ENCODE peak calls at places on chromosomes 4 and X, in eight cellular contexts. M is GM12864; U is foreskin keratinocyte; O is tibial artery; H is fibroblast of mammary gland; I is AG10803; Z is progenitor cell of endocrine pancreas; E is CD8-positive, alpha-beta T cell. W is an unnamed sample.

GRCh38 chr4:174869334-174869733 is 40.3 kb upstream of the GLRA3 start:
- DNase-seq in Z (no peak), H (peak), E (no peak), I (no peak), M (no peak), O (no peak), U (no peak), W (no peak)

GRCh38 chr4:24078347-24078962 is 188.6 kb upstream of the PPARGC1A start:
- DNase-seq in U (no peak), H (no peak), Z (no peak), E (no peak), O (no peak), I (no peak), M (no peak), W (no peak)

GRCh38 chr4:126850286-126850685 is 782.5 kb upstream of the INTU start:
- DNase-seq in M (no peak), I (peak), Z (no peak), E (no peak), U (peak), H (peak), O (no peak), W (no peak)

GRCh38 chr4:112938461-112939058 is 110.9 kb upstream of the ANK2 start:
- DNase-seq in H (peak), U (peak), O (no peak), Z (no peak), I (peak), E (no peak), M (peak), W (peak)

GRCh38 chr4:7772708-7773385 is 166.8 kb downstream of the AFAP1 start:
- DNase-seq in Z (no peak), I (peak), O (peak), U (no peak), H (peak), M (no peak), E (no peak), W (no peak)

GRCh38 chr4:137663376-137664054 is 131.2 kb upstream of the PCDH18 start:
- DNase-seq in O (no peak), H (no peak), E (no peak), M (no peak), U (no peak), I (no peak), Z (no peak), W (no peak)

GRCh38 chrX:138519296-138519695 is 192.2 kb downstream of the FGF13 start:
- DNase-seq in I (no peak), U (no peak), E (no peak), M (no peak), O (no peak), H (no peak), Z (no peak), W (no peak)

GRCh38 chrX:44748014-44748413 is 95.8 kb upstream of the DUSP21 start:
- DNase-seq in I (peak), M (no peak), H (peak), U (peak), O (no peak), Z (no peak), E (no peak), W (no peak)

GRCh38 chr4:105707783-105708182 is 706 bp downstream of the INTS12 start:
- DNase-seq in M (no peak), U (no peak), Z (no peak), I (no peak), H (no peak), E (no peak), O (no peak), W (no peak)

GRCh38 chr4:80913381-80913780 is 117.1 kb upstream of the BMP3 start:
- DNase-seq in M (no peak), H (no peak), O (no peak), E (no peak), I (peak), U (no peak), Z (no peak), W (no peak)

GRCh38 chrX:78024349-78025108 is 55.1 kb upstream of the PGAM4 start:
- DNase-seq in H (peak), M (no peak), I (no peak), Z (no peak), U (no peak), E (no peak), O (no peak), W (no peak)

GRCh38 chr4:150242820-150243458 is 164.7 kb downstream of the DCLK2 start:
- DNase-seq in Z (no peak), U (no peak), O (no peak), E (no peak), M (no peak), I (peak), H (peak), W (no peak)

GRCh38 chr4:38509551-38509950 is 154.4 kb upstream of the KLF3 start:
- DNase-seq in I (no peak), U (no peak), O (no peak), M (no peak), E (peak), Z (no peak), H (no peak), W (peak)

GRCh38 chr4:15725608-15726007 is 22.7 kb downstream of the BST1 start:
- DNase-seq in H (peak), M (no peak), E (no peak), U (no peak), O (no peak), I (no peak), Z (no peak), W (no peak)

GRCh38 chr4:41072021-41072777 is 142.1 kb downstream of the APBB2 start:
- DNase-seq in Z (no peak), E (no peak), O (no peak), H (no peak), U (no peak), M (no peak), I (no peak), W (peak)

GRCh38 chrX:100424012-100424411 is 13.9 kb upstream of the PCDH19 start:
- DNase-seq in E (no peak), O (no peak), I (no peak), M (no peak), U (no peak), H (peak), Z (no peak), W (no peak)

GRCh38 chrX:153708415-153708814 is 15.8 kb downstream of the BCAP31 start:
- DNase-seq in O (peak), Z (peak), M (no peak), E (no peak), I (peak), U (peak), H (peak), W (no peak)

GRCh38 chr4:139858436-139859225 is 193.0 kb downstream of the MGST2 start:
- DNase-seq in H (no peak), U (peak), M (peak), E (no peak), Z (no peak), I (no peak), O (no peak), W (peak)

GRCh38 chr4:82201303-82201702 is 172.5 kb downstream of the HNRNPD start:
- DNase-seq in H (no peak), E (no peak), Z (no peak), M (no peak), U (peak), O (no peak), I (peak), W (no peak)

GRCh38 chr4:81164623-81165416 is 50.2 kb downstream of the PRKG2 start:
- DNase-seq in H (peak), U (peak), I (peak), E (no peak), M (no peak), O (no peak), Z (no peak), W (no peak)

GRCh38 chrX:25083661-25084060 is 67.9 kb upstream of the ARX start:
- DNase-seq in Z (no peak), U (peak), I (no peak), H (no peak), M (no peak), O (no peak), E (no peak), W (no peak)

GRCh38 chr4:84159767-84160166 is 339.3 kb downstream of the NKX6-1 start:
- DNase-seq in Z (no peak), H (peak), U (no peak), E (no peak), O (no peak), M (no peak), I (no peak), W (no peak)

GRCh38 chrX:23854122-23854521 is 53.6 kb downstream of the APOO start:
- DNase-seq in I (no peak), H (no peak), Z (no peak), U (no peak), E (no peak), M (no peak), O (no peak), W (no peak)

GRCh38 chr4:124783847-124784246 is 71.3 kb upstream of the ANKRD50 start:
- DNase-seq in M (no peak), O (no peak), H (peak), Z (no peak), U (no peak), E (no peak), I (no peak), W (no peak)

GRCh38 chr4:184100297-184100885 is 117.3 kb downstream of the ENPP6 start:
- DNase-seq in H (no peak), Z (peak), I (no peak), O (no peak), M (no peak), E (peak), U (peak), W (no peak)
- TF ChIP-seq CTCF in H (peak), Z (peak), I (peak), O (peak), M (peak), E (peak), U (no peak), W (peak)

GRCh38 chrX:12711435-12712040 is 79.7 kb upstream of the PRPS2 start:
- DNase-seq in O (no peak), H (no peak), I (no peak), M (no peak), E (no peak), U (no peak), Z (no peak), W (no peak)

GRCh38 chrX:12704706-12705105 is 86.5 kb upstream of the PRPS2 start:
- DNase-seq in O (no peak), E (no peak), M (no peak), Z (no peak), H (no peak), I (no peak), U (no peak), W (no peak)

DNA sequence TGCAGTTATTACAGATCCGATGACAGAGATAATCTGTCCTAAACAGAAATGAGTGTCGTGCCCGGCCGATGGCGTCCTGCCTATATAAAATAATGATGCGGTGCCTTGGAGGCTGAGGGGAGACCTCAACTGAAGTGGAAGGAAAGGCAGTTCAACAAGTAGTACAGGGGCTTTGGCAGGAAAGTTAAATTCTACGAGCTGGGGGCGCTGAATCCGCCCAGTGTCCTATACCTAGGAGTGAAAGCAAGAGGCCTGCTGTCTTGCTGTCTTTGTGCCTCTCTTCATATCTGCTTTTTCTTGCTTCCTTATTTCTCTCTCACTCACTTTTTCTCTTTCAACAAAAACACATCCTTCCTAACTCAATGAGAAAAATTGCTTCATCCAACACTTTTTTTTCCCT is 82.2 kb upstream of the PRPS2 start:
- DNase-seq in U (no peak), H (no peak), O (no peak), M (no peak), E (no peak), Z (no peak), I (no peak), W (no peak)
- TF ChIP-seq CTCF in U (no peak), H (no peak), O (no peak), M (no peak), E (no peak), Z (peak), I (no peak), W (peak)

DNA sequence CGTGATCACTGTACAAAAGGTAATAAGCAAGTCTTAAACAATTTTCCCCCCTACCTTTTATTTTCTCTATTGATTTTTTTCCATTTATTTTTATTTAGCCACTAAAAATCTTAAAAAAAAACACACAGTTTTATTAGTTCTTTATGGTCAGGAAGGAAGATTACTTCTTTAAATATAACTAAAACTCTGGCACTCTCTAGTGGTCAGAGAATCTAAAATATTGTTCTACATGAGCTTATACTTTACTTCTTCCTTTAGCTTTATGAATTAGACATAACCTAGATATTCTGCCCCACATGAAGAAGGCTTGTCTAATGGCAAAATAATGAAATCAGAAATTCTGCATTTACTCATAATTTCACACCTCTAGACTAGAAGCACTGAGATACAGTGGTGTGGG is 135.2 kb downstream of the PDE5A start:
- DNase-seq in O (no peak), Z (no peak), H (peak), E (no peak), I (peak), M (no peak), U (no peak), W (no peak)
- TF ChIP-seq CTCF in O (no peak), Z (no peak), H (peak), E (no peak), I (peak), M (no peak), U (peak), W (peak)

GRCh38 chrX:73838123-73838522 is 275.1 kb downstream of the CHIC1 start:
- DNase-seq in H (no peak), M (no peak), E (no peak), U (no peak), O (no peak), Z (no peak), I (no peak), W (no peak)
- TF ChIP-seq CTCF in H (no peak), M (no peak), E (no peak), U (no peak), O (no peak), Z (no peak), I (no peak), W (no peak)

GRCh38 chr4:6560416-6561172 is 14.4 kb upstream of the MAN2B2 start:
- DNase-seq in I (peak), H (peak), Z (no peak), O (no peak), U (no peak), E (no peak), M (no peak), W (no peak)

GRCh38 chr4:6562931-6563901 is 11.8 kb upstream of the MAN2B2 start:
- DNase-seq in E (no peak), U (no peak), I (peak), M (no peak), O (no peak), H (no peak), Z (no peak), W (no peak)

GRCh38 chr4:6563935-6564645 is 10.9 kb upstream of the MAN2B2 start:
- DNase-seq in O (no peak), Z (no peak), H (no peak), I (no peak), E (no peak), U (no peak), M (no peak), W (no peak)

GRCh38 chr4:6561173-6561516 is 13.8 kb upstream of the MAN2B2 start:
- DNase-seq in M (no peak), U (no peak), O (no peak), Z (no peak), I (peak), E (no peak), H (no peak), W (no peak)

DNA sequence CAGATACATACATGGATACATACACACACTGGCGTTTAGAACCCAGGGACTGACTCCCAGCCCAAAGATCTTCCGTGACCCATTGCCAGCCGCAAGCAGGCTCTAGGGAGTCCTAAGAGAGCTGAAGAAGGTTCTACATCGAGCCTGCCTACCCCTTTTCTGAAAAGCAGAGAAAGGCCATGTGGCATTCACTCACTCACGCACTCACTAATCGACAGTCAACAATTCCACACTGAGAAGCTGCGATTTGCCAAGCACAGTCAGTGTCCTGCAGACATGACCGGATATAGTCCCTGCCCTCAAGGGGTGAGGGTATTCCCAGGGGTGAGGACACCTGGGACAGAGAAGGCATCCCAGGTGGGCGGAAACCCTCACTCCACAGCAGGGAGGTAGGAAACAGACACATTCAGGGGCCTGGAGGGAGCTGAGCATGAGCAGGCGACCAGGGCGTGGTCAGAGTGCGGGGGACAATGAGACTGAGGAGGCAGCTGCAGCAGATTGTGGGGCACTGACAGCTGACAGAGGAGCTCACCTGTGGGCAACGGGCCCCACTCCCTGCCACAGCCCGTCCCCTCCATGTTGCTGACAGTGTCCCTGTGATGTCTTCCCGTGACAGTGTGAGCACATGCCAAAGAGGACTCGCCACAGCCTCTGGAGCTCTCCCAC is 13.2 kb upstream of the MAN2B2 start:
- DNase-seq in O (no peak), H (no peak), M (no peak), U (no peak), Z (no peak), E (no peak), I (no peak), W (no peak)
- TF ChIP-seq CTCF in O (no peak), H (no peak), M (no peak), U (no peak), Z (no peak), E (no peak), I (no peak), W (no peak)

GRCh38 chr4:68469482-68469881 is 22.2 kb downstream of the TMPRSS11E start:
- DNase-seq in O (no peak), I (no peak), H (no peak), M (no peak), Z (no peak), U (no peak), E (no peak), W (no peak)
- TF ChIP-seq CTCF in O (no peak), I (no peak), H (no peak), M (no peak), Z (no peak), U (no peak), E (no peak), W (no peak)

GRCh38 chr4:102348701-102349100 is 3.4 kb upstream of the SLC39A8 start:
- DNase-seq in U (no peak), Z (no peak), O (no peak), E (no peak), I (no peak), H (peak), M (no peak), W (no peak)

GRCh38 chr4:102344955-102345794 is at the start of gene SLC39A8:
- DNase-seq in I (peak), Z (peak), M (peak), H (peak), U (peak), O (peak), E (peak), W (peak)

GRCh38 chr4:102344520-102344954 is 745 bp downstream of the SLC39A8 start:
- DNase-seq in U (peak), O (peak), H (peak), M (no peak), I (peak), Z (peak), E (peak), W (peak)

GRCh38 chr4:102343964-102344519 is 1.2 kb downstream of the SLC39A8 start:
- DNase-seq in E (no peak), Z (no peak), H (peak), O (no peak), I (no peak), M (no peak), U (no peak), W (peak)

GRCh38 chr4:102345795-102346100 is 466 bp upstream of the SLC39A8 start:
- DNase-seq in E (no peak), H (no peak), U (no peak), M (no peak), O (no peak), I (no peak), Z (no peak), W (no peak)
- TF ChIP-seq CTCF in E (peak), H (no peak), U (no peak), M (no peak), O (no peak), I (no peak), Z (peak), W (no peak)

GRCh38 chrX:128992107-128992971 is 531.0 kb downstream of the SMARCA1 start:
- DNase-seq in E (no peak), H (no peak), O (no peak), Z (no peak), I (no peak), U (no peak), M (no peak), W (no peak)
- TF ChIP-seq CTCF in E (no peak), H (no peak), O (no peak), Z (no peak), I (no peak), U (no peak), M (peak), W (no peak)

DNA sequence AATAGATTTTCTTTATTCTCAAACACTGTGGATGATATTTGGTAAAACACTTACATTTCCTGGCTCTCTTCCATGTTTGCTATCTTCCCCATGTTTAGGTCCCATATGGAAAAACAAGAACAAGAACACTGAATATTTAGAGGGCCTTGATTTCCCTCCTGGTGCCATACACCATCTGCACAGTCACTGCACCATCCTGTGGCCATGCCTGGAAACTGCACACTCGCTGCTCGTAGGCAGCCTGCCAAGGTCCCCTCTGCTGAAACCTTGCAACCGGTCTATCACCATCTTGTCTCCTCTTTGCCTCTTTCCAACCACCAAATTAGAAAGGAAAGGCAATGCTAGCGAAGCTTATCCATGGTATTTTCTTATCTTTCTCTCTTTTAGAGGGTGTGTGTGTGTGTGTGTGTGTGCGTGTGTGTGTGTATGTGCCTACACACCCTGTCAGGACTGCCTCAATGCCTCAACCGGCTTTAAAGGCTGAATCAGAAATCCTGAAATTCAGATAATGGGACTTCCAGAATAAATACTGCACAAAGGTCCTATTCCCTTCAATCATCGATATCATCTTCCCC is 124.2 kb upstream of the MBNL3 start:
- DNase-seq in E (peak), H (peak), U (no peak), Z (peak), O (no peak), M (no peak), I (peak), W (no peak)
- TF ChIP-seq CTCF in E (peak), H (peak), U (peak), Z (peak), O (no peak), M (peak), I (peak), W (peak)

DNA sequence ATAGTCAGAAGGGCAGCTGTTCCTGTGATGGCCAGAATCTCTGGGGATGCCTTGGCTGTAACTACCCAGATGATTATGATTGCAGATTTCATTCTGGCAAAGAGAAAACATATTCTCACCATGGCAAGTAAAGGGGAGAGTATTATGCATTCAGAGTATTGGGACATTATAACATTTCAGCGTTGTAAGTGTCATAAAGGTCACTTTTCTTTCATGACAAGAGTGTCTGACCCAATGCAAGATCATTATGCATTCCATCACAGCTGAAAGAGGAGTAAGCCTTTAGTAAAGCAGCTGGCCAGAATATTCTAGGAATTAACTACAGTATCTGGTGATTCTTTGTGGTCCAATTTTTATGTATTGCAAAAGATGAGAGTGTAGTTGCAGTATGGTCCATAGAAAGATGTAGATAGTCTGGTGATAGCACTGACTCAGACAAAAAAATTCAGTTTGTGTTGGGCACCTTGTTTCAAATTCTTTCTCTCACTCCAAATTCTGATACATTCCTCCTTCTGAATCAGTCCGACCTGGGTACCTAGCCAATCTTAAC is 2366.3 kb downstream of the PCDH7 start:
- DNase-seq in H (peak), O (no peak), E (no peak), U (no peak), Z (no peak), I (peak), M (no peak), W (no peak)
- TF ChIP-seq CTCF in H (no peak), O (no peak), E (no peak), U (no peak), Z (no peak), I (no peak), M (no peak), W (no peak)